ENCODE peak calls at places on chromosomes 5 and 9, in five cellular contexts. N is H1, P is IMR-90, E is neuronal stem cell, B is mesenchymal stem cell. O is an unnamed sample.

GRCh38 chr5:131265318-131265803 is 1.5 kb downstream of the CDC42SE2 start:
- DNase-seq in N (no peak), B (peak; percentile 59), E (no peak), P (peak; percentile 38), O (no peak)

GRCh38 chr5:7372399-7372798 is 23.5 kb upstream of the ADCY2 start:
- DNase-seq in N (no peak), P (no peak), E (no peak), B (no peak), O (peak; percentile 68)

GRCh38 chr5:146680846-146681585 is 165.0 kb upstream of the GPR151 start:
- DNase-seq in B (no peak), P (no peak), E (no peak), N (no peak), O (no peak)

GRCh38 chr5:98498028-98498427 is 275.4 kb upstream of the RGMB start:
- DNase-seq in P (no peak), E (no peak), N (no peak), B (no peak), O (no peak)

GRCh38 chr5:78586251-78586650 is 62.3 kb downstream of the LHFPL2 start:
- DNase-seq in P (peak; percentile 100), E (no peak), N (no peak), B (peak; percentile 98), O (no peak)

GRCh38 chr5:56128166-56128565 is 105.0 kb downstream of the ANKRD55 start:
- DNase-seq in B (no peak), E (no peak), N (no peak), P (no peak), O (no peak)

GRCh38 chr9:16241231-16241630 is 629.2 kb downstream of the BNC2 start:
- DNase-seq in P (peak; percentile 84), E (no peak), B (peak; percentile 43), N (no peak), O (no peak)

GRCh38 chr5:141942185-141942857 is 15.7 kb downstream of the PCDH12 start:
- DNase-seq in E (no peak), P (no peak), N (no peak), B (no peak), O (no peak)

GRCh38 chr5:120083851-120084615 is 380.1 kb upstream of the PRR16 start:
- DNase-seq in N (no peak), B (no peak), P (peak; percentile 13), E (no peak), O (no peak)

GRCh38 chr9:94896512-94896911 is 170.0 kb downstream of the AOPEP start:
- DNase-seq in E (no peak), P (no peak), B (no peak), N (no peak), O (no peak)

GRCh38 chr9:94894111-94894699 is 167.7 kb downstream of the AOPEP start:
- DNase-seq in B (no peak), N (no peak), P (no peak), E (no peak), O (no peak)

GRCh38 chr9:94899464-94900221 is 173.1 kb downstream of the AOPEP start:
- DNase-seq in E (no peak), B (no peak), P (no peak), N (no peak), O (no peak)

GRCh38 chr9:94892675-94893074 is 166.2 kb downstream of the AOPEP start:
- DNase-seq in N (peak; percentile 6), E (no peak), P (no peak), B (no peak), O (no peak)

DNA sequence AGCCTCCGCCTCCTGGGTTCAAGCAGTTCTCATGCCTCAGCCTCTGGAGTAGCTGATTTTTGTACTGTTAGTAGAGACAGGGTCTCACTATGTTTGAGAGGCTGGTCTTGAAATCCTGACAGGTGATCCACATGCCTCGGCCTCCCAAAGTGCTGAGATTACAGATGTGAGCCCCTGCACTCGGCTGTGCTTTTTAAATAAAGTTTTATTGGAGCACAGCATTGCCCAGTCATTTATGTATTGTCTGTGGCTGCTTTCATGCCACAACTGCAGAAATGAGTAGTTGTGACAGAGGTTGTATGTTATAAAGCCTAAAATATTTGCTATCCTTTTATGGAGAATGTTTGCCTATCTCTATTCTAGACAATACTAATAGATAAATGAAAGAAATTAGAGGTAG is 169.2 kb downstream of the AOPEP start:
- DNase-seq in B (no peak), E (no peak), P (no peak), N (peak; percentile 13), O (no peak)
- H4K91ac ChIP-seq in B (no peak overlapping the region), E (no peak overlapping the region), P (no peak overlapping the region), N (no peak overlapping the region), O (no peak overlapping the region)

GRCh38 chr5:40988761-40989510 is 79.6 kb downstream of the C7 start:
- DNase-seq in E (no peak), N (no peak), P (peak; percentile 33), B (no peak), O (no peak)
- H4K91ac ChIP-seq in E (no peak overlapping the region), N (no peak overlapping the region), P (peak overlapping the region; percentile 94), B (no peak overlapping the region), O (no peak overlapping the region)

GRCh38 chr9:32622948-32623347 is 12.5 kb downstream of the TAF1L start:
- DNase-seq in N (no peak), P (no peak), E (no peak), B (no peak), O (no peak)
- H4K91ac ChIP-seq in N (no peak overlapping the region), P (no peak overlapping the region), E (no peak overlapping the region), B (no peak overlapping the region), O (no peak overlapping the region)

GRCh38 chr9:35490155-35490909 is 421 bp downstream of the RUSC2 start:
- DNase-seq in B (no peak), P (no peak), E (no peak), N (peak; percentile 66), O (peak; percentile 51)
- H4K91ac ChIP-seq in B (peak overlapping the region; percentile 55), P (peak overlapping the region; percentile 92), E (no peak overlapping the region), N (peak overlapping the region; percentile 79), O (no peak overlapping the region)

GRCh38 chr5:136007271-136007670 is 21.5 kb upstream of the TGFBI start:
- DNase-seq in E (no peak), B (peak; percentile 79), N (no peak), P (no peak), O (no peak)

GRCh38 chr5:136005371-136005770 is 23.4 kb upstream of the TGFBI start:
- DNase-seq in E (no peak), N (no peak), B (peak; percentile 75), P (no peak), O (no peak)

GRCh38 chr5:136004436-136004835 is 24.4 kb upstream of the TGFBI start:
- DNase-seq in P (peak; percentile 97), E (no peak), N (no peak), B (peak; percentile 98), O (no peak)

GRCh38 chr5:136006767-136007251 is 22.0 kb upstream of the TGFBI start:
- DNase-seq in E (no peak), B (peak; percentile 91), N (no peak), P (peak; percentile 97), O (no peak)

DNA sequence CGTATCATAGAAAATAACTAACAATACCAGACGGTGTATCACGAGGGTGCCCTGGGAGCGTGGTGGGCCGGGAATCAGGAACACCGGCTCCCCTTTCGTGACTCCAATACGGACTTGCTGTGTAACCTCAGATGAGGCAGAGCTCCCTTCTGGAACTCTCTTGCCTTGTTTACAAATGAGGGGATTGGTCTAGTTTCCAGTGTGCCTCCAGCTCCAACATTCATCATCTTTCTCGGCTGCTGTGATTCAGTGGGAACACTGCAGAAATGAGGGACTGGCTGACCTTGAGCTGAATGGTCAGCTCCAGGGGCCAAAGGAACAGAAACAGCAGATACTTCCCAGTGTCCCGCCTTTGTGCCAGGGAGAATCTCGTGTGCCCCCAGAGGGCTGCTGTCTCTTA is 22.6 kb upstream of the TGFBI start:
- DNase-seq in P (peak; percentile 87), B (peak; percentile 86), N (no peak), E (no peak), O (no peak)
- H4K91ac ChIP-seq in P (peak overlapping the region; percentile 83), B (peak overlapping the region; percentile 12), N (no peak overlapping the region), E (no peak overlapping the region), O (no peak overlapping the region)

GRCh38 chr5:34553544-34553943 is 102.6 kb upstream of the RAI14 start:
- DNase-seq in N (no peak), E (no peak), B (no peak), P (no peak), O (no peak)
- H4K91ac ChIP-seq in N (no peak overlapping the region), E (no peak overlapping the region), B (no peak overlapping the region), P (no peak overlapping the region), O (no peak overlapping the region)

GRCh38 chr5:174327896-174328295 is 282.4 kb downstream of the NSG2 start:
- DNase-seq in P (no peak), B (no peak), E (no peak), N (no peak), O (no peak)
- H4K91ac ChIP-seq in P (peak overlapping the region; percentile 61), B (peak overlapping the region; percentile 71), E (peak overlapping the region; percentile 54), N (peak overlapping the region; percentile 61), O (no peak overlapping the region)

GRCh38 chr5:122352331-122352730 is 40.3 kb downstream of the SNCAIP start:
- DNase-seq in B (peak; percentile 44), P (peak; percentile 75), N (no peak), E (no peak), O (no peak)

GRCh38 chr5:122354293-122354692 is 42.3 kb downstream of the SNCAIP start:
- DNase-seq in B (peak; percentile 24), P (no peak), N (no peak), E (peak; percentile 23), O (peak; percentile 49)

GRCh38 chr5:122350496-122350895 is 38.5 kb downstream of the SNCAIP start:
- DNase-seq in N (no peak), B (no peak), P (no peak), E (no peak), O (no peak)

GRCh38 chr5:122355324-122355723 is 43.3 kb downstream of the SNCAIP start:
- DNase-seq in N (no peak), P (no peak), B (no peak), E (no peak), O (no peak)

GRCh38 chr5:122351416-122352157 is 39.5 kb downstream of the SNCAIP start:
- DNase-seq in P (peak; percentile 83), E (no peak), B (peak; percentile 69), N (no peak), O (no peak)
- H4K91ac ChIP-seq in P (no peak overlapping the region), E (no peak overlapping the region), B (no peak overlapping the region), N (no peak overlapping the region), O (no peak overlapping the region)

GRCh38 chr5:171667341-171668096 is 118.1 kb upstream of the SMIM23 start:
- DNase-seq in E (peak; percentile 72), N (peak; percentile 82), P (peak; percentile 72), B (peak; percentile 9), O (peak; percentile 84)
- H4K91ac ChIP-seq in E (no peak overlapping the region), N (peak overlapping the region; percentile 41), P (no peak overlapping the region), B (no peak overlapping the region), O (no peak overlapping the region)

DNA sequence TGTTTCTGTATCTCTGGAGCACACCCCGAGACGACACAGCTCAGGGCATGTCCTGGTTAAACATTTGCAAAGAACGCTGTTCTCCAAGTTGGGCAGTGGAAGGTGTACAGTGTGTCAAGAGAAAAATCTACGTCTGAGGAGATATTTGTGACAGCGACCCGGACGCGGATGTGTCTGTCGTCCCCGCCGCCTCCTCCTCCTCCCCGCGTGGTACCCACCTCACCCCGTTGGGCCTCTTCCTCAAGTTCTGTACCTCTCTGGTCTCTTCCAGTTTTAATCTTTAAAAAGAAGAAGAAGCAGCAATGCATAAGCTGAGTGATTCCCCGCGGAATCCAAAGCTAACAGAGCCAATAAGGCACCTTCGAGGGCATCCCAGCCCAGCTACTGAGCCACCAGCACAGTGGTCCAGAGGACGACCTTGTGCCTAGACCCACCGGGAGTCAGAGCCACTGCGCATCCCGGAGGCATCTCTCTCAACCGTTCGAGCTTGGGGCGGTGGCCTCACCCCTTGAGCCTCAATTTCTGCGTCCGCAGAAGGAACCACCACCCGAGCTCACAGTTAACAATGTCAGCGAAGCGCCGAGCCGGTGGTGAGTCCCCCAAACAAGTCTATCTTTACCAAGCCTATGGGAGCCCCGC is 467 bp downstream of the C9orf78 start:
- DNase-seq in N (no peak), E (no peak), P (no peak), B (no peak), O (no peak)
- H4K91ac ChIP-seq in N (peak overlapping the region; percentile 17), E (no peak overlapping the region), P (peak overlapping the region; percentile 66), B (peak overlapping the region; percentile 41), O (no peak overlapping the region)

O was measured in H9.